ENCODE peak calls at places on chromosomes 2 and 18, in ten cellular contexts. N is BE2C, D is WTC11, O is GM12865, Y is adrenal gland, Z is bronchial epithelial cell, X is nephron progenitor cell, B is cardiac fibroblast, G is progenitor cell of endocrine pancreas, W is tibial artery. U is an unnamed sample.
A peak's percentile ranks its signal among the peaks of the same experiment; 100 is the strongest.

GRCh38 chr2:55089716-55090115 is 39.5 kb upstream of the RTN4 start:
- DNase-seq in D (no peak), G (no peak), X (no peak), O (no peak), Z (no peak), Y (no peak), B (no peak), N (no peak), W (no peak), U (no peak)

GRCh38 chr2:216012133-216012829 is 1.1 kb downstream of the MREG start:
- DNase-seq in W (no peak), Z (peak; percentile 95), X (no peak), N (peak; percentile 37), O (no peak), B (no peak), G (no peak), D (no peak), Y (no peak), U (no peak)

GRCh38 chr2:9112079-9112721 is 94.4 kb upstream of the ASAP2 start:
- DNase-seq in W (peak; percentile 65), Z (peak; percentile 99), O (no peak), B (peak; percentile 85), G (no peak), Y (peak; percentile 46), N (peak; percentile 65), D (no peak), X (no peak), U (no peak)

GRCh38 chr2:100021798-100022197 is 120.6 kb downstream of the AFF3 start:
- DNase-seq in O (no peak), Z (no peak), N (no peak), B (no peak), Y (no peak), W (no peak), X (no peak), D (no peak), G (no peak), U (no peak)

GRCh38 chr2:186884585-186884984 is 35.6 kb upstream of the ZSWIM2 start:
- DNase-seq in Z (no peak), D (no peak), O (no peak), B (peak; percentile 33), Y (no peak), N (peak; percentile 18), X (no peak), G (no peak), W (no peak), U (no peak)

GRCh38 chr2:43472527-43473194 is 123.2 kb downstream of the THADA start:
- DNase-seq in N (no peak), G (no peak), O (no peak), Y (no peak), W (no peak), X (no peak), D (no peak), Z (peak; percentile 56), B (no peak), U (no peak)

GRCh38 chr18:54388203-54389142 is 30.8 kb downstream of the C18orf54 start:
- DNase-seq in X (peak; percentile 46), Z (peak; percentile 85), D (peak; percentile 53), B (peak; percentile 79), O (peak; percentile 77), G (no peak), Y (no peak), W (no peak), N (peak; percentile 6), U (no peak)

GRCh38 chr18:7872569-7872968 is 305.5 kb downstream of the PTPRM start:
- DNase-seq in D (no peak), G (no peak), B (peak; percentile 46), N (no peak), O (no peak), W (no peak), Z (peak; percentile 90), Y (peak; percentile 46), X (no peak), U (no peak)

GRCh38 chr2:36918307-36918706 is 48.0 kb downstream of the STRN start:
- DNase-seq in X (no peak), Y (no peak), N (no peak), Z (no peak), D (no peak), G (no peak), W (no peak), O (no peak), B (no peak), U (no peak)

GRCh38 chr2:236117861-236118269 is 50.3 kb downstream of the GBX2 start:
- DNase-seq in D (no peak), X (peak; percentile 25), O (no peak), B (no peak), W (no peak), Z (no peak), N (no peak), Y (no peak), G (no peak), U (no peak)

GRCh38 chr2:236120006-236120740 is 48.0 kb downstream of the GBX2 start:
- DNase-seq in B (no peak), D (no peak), W (no peak), G (no peak), N (no peak), Y (no peak), Z (no peak), O (no peak), X (no peak), U (no peak)

GRCh38 chr2:236119003-236119402 is 49.2 kb downstream of the GBX2 start:
- DNase-seq in Y (no peak), O (no peak), D (no peak), G (no peak), W (no peak), X (no peak), N (no peak), B (no peak), Z (no peak), U (no peak)

GRCh38 chr2:236120829-236121228 is 47.4 kb downstream of the GBX2 start:
- DNase-seq in O (no peak), Z (no peak), W (no peak), N (no peak), X (no peak), G (no peak), B (no peak), D (no peak), Y (no peak), U (no peak)

DNA sequence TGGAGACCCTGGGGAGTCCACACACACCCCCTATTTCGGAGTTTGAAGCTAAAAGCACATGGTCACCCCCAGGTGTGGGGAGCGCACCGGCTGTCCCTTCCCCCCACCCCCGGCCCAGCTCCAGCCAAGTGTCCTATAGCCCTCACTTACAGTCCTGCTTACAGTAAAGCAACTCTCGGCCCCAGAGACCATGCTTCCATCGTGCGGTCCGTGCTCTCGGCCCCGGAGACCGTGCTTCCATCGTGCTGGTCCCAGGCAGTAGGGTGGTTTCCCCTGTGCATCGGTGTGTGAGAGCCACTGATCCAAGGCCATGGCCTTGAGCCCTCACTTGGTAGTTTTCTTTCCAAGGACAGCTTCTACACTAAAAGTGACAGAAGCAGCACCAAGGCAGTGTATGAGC is 48.7 kb downstream of the GBX2 start:
- DNase-seq in Y (no peak), O (no peak), B (no peak), D (no peak), W (no peak), X (no peak), G (no peak), Z (no peak), N (no peak), U (no peak)
- TF ChIP-seq CTCF in Y (no peak), O (no peak), B (no peak), D (no peak), W (no peak), X (no peak), G (no peak), Z (no peak), N (no peak), U (no peak)

DNA sequence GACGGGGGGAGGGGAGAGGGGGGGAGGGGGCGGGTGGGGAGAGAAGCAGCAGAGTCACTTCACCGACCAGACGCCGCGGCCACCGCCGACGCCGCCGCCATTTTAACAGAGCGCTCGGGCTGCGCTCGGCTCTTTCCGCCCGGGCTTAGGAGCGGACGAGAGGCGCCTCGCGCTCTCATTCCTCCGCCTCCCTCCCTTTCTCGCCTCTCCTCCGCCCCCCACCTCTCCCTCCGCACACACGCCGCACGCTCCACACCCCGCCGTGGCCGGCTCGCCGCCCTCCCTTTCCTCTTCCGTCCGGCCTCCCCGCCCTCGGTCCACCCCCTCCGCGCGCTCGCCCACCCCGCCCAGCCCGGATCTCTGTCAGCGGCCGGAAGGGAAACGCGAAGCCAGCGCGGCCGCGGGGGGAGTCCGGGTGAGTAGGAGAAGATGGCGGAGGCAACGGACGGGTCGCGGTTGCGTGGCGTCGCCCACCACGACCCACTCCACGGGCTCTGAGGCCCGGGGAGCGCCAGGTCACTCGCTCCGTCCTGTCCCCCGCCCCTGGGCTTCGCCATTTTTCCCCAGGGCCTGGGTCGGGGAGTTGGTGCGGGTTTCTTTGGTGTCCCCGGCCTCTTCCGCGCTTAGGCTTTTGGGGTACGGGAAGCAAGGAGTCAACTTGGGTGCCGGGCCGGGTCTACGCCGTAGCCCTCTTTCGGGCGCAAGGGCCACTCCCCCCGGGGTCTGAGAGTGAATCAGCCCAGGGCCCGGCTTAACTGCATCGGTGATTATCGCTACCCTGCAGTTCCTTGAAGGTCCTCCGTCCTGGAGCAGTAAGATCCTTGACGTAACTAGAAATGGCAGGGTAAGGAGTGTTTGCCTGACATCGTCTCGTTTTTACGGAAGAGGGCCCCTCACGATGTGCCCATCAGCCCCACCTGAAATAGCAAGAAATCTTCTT is at the start of gene USP34:
- DNase-seq in G (peak; percentile 88), W (peak; percentile 93), B (peak; percentile 98), Z (peak; percentile 83), X (peak; percentile 90), D (peak; percentile 90), N (peak; percentile 89), O (peak; percentile 99), Y (peak; percentile 94), U (peak; percentile 79)
- TF ChIP-seq CTCF in G (peak; percentile 7), W (no peak), B (no peak), Z (peak; percentile 1), X (no peak), D (no peak), N (no peak), O (peak; percentile 3), Y (no peak), U (no peak)

GRCh38 chr2:75327334-75327733 is 128.0 kb upstream of the TACR1 start:
- DNase-seq in Y (no peak), Z (no peak), B (no peak), G (no peak), D (no peak), W (no peak), O (no peak), N (no peak), X (no peak), U (no peak)
- TF ChIP-seq CTCF in Y (no peak), Z (no peak), B (no peak), G (no peak), D (no peak), W (no peak), O (no peak), N (no peak), X (no peak), U (no peak)

DNA sequence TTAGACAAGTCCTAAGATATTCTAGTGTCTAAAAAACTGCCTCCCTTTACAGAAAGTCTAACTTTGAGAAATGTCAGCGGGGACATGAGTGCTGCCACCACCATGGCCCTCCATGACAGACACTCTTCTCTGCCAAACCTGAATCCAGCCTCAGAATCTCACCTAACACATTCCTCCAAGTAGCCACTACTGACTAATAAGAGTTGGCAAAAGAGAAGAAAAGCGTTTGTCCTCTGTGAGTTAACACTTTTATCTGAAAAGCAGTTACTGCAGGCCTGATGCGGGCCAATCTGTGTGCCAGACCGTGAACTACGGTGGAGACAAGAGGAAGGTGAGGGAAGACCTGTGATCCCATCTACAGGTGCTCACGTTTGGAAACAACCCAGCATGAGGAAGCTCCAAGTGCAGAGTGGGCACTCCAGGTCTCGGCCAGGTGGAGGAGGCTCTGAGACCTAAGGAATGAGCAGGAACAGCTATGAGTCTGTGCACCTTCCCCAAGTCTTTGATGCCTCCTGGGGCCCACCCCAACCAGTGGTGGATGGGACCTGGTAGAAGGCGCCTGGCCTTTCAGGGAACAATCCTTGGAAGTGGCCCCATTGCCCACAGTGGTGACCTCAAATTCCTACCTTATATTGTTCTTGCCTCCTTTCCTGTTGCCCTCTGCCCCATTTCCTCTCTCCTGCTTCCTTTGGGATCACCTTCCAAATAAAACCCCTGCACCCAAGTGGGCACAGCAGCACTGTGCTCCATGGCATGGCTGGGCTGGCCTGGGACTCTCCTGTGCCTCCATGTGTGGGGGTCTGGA is 91.6 kb downstream of the BIN1 start:
- DNase-seq in D (no peak), B (peak; percentile 24), Z (peak; percentile 31), Y (no peak), G (no peak), W (no peak), O (no peak), N (no peak), X (no peak), U (no peak)
- TF ChIP-seq CTCF in D (no peak), B (no peak), Z (no peak), Y (no peak), G (no peak), W (no peak), O (no peak), N (no peak), X (no peak), U (no peak)